ENCODE peak calls at places on chromosomes 12 and 14, in four cellular contexts. L is cardiac muscle cell; E is CD8-positive, alpha-beta T cell; Z is pancreas. A is an unnamed sample.

GRCh38 chr14:59768855-59769254 is 101.7 kb downstream of the RTN1 start:
- DNase-seq in L (no peak), E (no peak), Z (no peak), A (no peak)

GRCh38 chr12:6363330-6364036 is 11.9 kb downstream of the SCNN1A start:
- DNase-seq in L (peak; percentile 73), E (peak; percentile 40), Z (peak; percentile 82), A (peak; percentile 89)

GRCh38 chr12:107368586-107368985 is 275.2 kb upstream of the CRY1 start:
- DNase-seq in L (no peak), E (no peak), Z (no peak), A (no peak)

GRCh38 chr12:123867141-123867540 is 105.0 kb downstream of the DNAH10 start:
- DNase-seq in L (no peak), E (no peak), Z (no peak), A (no peak)

GRCh38 chr14:90753456-90754005 is 62.7 kb downstream of the TTC7B start:
- DNase-seq in L (no peak), E (no peak), Z (no peak), A (no peak)

GRCh38 chr14:105477659-105478623 is 3.3 kb downstream of the CRIP2 start:
- DNase-seq in L (no peak), E (peak; percentile 61), Z (no peak), A (no peak)

GRCh38 chr14:29724991-29725390 is 202.7 kb downstream of the PRKD1 start:
- DNase-seq in L (peak; percentile 76), E (no peak), Z (peak; percentile 54), A (no peak)

GRCh38 chr14:53491256-53491905 is 338.3 kb upstream of the DDHD1 start:
- DNase-seq in L (no peak), E (no peak), Z (no peak), A (no peak)

GRCh38 chr12:93122569-93123091 is 193.5 kb upstream of the EEA1 start:
- DNase-seq in L (no peak), E (no peak), Z (no peak), A (no peak)

GRCh38 chr12:123983822-123984485 is 10.9 kb downstream of the ZNF664 start:
- DNase-seq in L (peak; percentile 78), E (no peak), Z (no peak), A (peak; percentile 52)

GRCh38 chr14:101292448-101292847 is 268.8 kb upstream of the DIO3 start:
- DNase-seq in L (no peak), E (no peak), Z (no peak), A (no peak)

GRCh38 chr14:74488788-74489397 is 4.2 kb downstream of the NPC2 start:
- DNase-seq in L (no peak), E (no peak), Z (no peak), A (no peak)

GRCh38 chr14:57346741-57347140 is 43.6 kb upstream of the NAA30 start:
- DNase-seq in L (no peak), E (no peak), Z (no peak), A (no peak)

GRCh38 chr14:35240233-35240632 is 51.9 kb upstream of the PSMA6 start:
- DNase-seq in L (no peak), E (no peak), Z (no peak), A (no peak)

GRCh38 chr14:35248476-35248788 is 43.8 kb upstream of the PSMA6 start:
- DNase-seq in L (no peak), E (no peak), Z (no peak), A (no peak)

GRCh38 chr14:35247777-35248475 is 44.3 kb upstream of the PSMA6 start:
- DNase-seq in L (no peak), E (no peak), Z (no peak), A (no peak)

GRCh38 chr14:35244542-35244941 is 47.6 kb upstream of the PSMA6 start:
- DNase-seq in L (no peak), E (no peak), Z (no peak), A (no peak)

DNA sequence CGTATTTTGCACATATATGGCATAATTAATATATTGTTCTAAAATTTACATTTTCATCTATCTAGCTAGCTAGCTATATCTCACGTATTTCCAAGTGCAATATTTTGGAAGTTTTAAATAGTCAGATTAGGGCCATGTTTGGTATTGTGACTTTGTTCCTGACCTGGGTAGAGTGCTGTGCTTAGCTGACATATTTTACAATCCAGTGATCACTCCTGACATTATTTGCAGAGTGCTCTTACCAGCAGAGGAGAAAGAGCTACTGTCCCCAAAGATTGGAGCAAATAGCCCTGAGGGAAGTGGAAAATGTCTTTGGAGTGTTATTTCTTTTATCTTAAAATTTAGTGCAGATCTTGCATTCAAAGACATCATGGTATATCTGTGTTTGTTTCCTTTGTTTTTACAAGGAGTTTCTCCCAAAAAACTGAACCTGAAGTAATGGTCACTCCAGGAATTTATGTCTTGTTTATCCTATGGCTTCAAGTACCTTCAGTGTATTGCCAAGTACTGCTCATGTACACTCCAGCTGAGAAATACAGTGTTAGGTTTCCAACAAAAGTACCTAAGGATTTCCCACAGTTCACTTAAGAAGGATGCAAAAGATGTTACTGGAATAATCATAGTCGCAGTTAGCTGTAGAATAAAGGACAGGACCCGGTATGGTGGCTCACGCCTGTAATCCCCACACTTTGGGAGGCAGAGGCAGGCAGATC is 49.4 kb upstream of the PSMA6 start:
- DNase-seq in L (no peak), E (no peak), Z (no peak), A (no peak)
- TF ChIP-seq CTCF in L (no peak), E (no peak), Z (no peak), A (no peak)

DNA sequence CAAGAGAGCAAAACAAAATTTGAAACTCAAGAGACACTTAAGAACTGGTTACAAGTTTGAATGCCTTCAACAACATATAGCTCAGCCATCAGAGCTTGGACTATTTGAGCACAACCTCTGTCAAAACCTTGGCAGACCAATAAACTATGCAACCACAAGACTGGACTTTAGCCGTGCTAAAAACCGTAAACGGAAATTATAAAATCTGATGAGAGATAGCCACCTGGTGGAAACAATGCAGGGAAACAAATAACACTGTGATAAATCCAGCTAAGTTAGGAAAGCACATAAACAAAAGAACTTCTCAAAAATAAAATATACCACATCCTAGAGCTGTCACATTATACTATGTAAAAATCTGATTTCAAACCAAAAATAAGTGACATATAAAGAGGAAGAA is 1074.2 kb upstream of the NOVA1 start:
- DNase-seq in L (no peak), E (no peak), Z (no peak), A (no peak)
- TF ChIP-seq CTCF in L (no peak), E (no peak), Z (no peak), A (no peak)

GRCh38 chr14:21860172-21860571 is 186.6 kb upstream of the OR4E1 start:
- DNase-seq in L (peak; percentile 23), E (no peak), Z (no peak), A (peak; percentile 9)
- TF ChIP-seq CTCF in L (peak; percentile 53), E (no peak), Z (peak; percentile 9), A (peak; percentile 31)

DNA sequence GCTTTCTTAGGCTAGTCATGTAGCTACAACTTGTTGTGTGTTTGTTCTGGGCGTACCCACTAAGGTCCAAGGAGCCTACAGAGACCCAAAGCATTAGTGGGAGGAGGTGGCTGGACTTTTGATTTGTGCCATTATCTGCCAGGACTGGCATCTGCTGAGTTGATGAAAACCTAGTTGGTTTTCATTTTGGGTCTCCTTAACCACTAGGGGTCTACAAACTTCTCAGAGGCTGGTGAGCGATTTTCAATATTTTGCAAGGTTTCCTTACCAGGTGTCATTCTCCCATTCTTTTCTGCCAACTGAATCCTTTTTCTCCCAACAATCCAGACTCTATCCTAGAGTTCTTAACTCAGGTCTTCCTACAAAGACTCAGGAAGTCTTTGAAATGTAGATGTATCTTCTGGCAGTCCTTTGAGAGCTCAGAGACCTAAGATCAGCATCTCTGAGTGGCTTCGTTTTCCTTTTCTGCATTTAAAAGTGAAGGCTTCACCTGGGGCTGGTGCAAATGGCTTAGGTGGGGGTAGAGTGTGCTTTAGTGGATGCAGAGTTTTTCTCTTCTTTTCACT is 150.0 kb upstream of the RMST start:
- DNase-seq in L (no peak), E (no peak), Z (no peak), A (no peak)
- TF ChIP-seq CTCF in L (no peak), E (no peak), Z (no peak), A (no peak)